ENCODE peak calls at places on chromosomes 2 and 18, in six cellular contexts. D is fibroblast of villous mesenchyme, C is HepG2, N is right lobe of liver, P is sigmoid colon, H is B cell. I is an unnamed sample.

GRCh38 chr2:47422016-47422415 is 19.1 kb downstream of the MSH2 start:
- DNase-seq in D (no peak), C (no peak), N (no peak), P (no peak), H (no peak), I (no peak)

GRCh38 chr2:237888389-237888788 is 29.0 kb downstream of the RAMP1 start:
- DNase-seq in D (peak; percentile 90), C (peak; percentile 36), N (no peak), P (no peak), H (no peak), I (no peak)

GRCh38 chr18:70276416-70277145 is 12.3 kb upstream of the SOCS6 start:
- DNase-seq in D (no peak), C (no peak), N (no peak), P (no peak), H (no peak), I (no peak)

GRCh38 chr2:68379184-68379708 is 14.2 kb downstream of the PLEK start:
- DNase-seq in D (no peak), C (no peak), N (no peak), P (no peak), H (no peak), I (peak; percentile 72)

GRCh38 chr2:1613731-1614354 is 130.5 kb downstream of the PXDN start:
- DNase-seq in D (peak; percentile 56), C (no peak), N (no peak), P (no peak), H (no peak), I (no peak)

GRCh38 chr18:45127395-45127794 is 446.7 kb downstream of the SETBP1 start:
- DNase-seq in D (peak; percentile 4), C (no peak), N (no peak), P (no peak), H (no peak), I (no peak)

GRCh38 chr2:177692828-177693269 is 300.3 kb downstream of the AGPS start:
- DNase-seq in D (no peak), C (no peak), N (no peak), P (no peak), H (no peak), I (no peak)

GRCh38 chr2:127197475-127198385 is 22.4 kb downstream of the CYP27C1 start:
- DNase-seq in D (peak; percentile 68), C (peak; percentile 71), N (peak; percentile 75), P (no peak), H (no peak), I (peak; percentile 82)

GRCh38 chr18:24333116-24333515 is 64.5 kb downstream of the OSBPL1A start:
- DNase-seq in D (no peak), C (no peak), N (no peak), P (no peak), H (no peak), I (no peak)

GRCh38 chr2:190722061-190722759 is 73.3 kb downstream of the NAB1 start:
- DNase-seq in D (no peak), C (no peak), N (no peak), P (no peak), H (no peak), I (peak; percentile 51)

GRCh38 chr2:61327173-61327572 is 143.7 kb downstream of the USP34 start:
- DNase-seq in D (no peak), C (no peak), N (no peak), P (no peak), H (no peak), I (no peak)

GRCh38 chr2:96265840-96266569 is at the start of the genes CIAO1 and TMEM127:
- DNase-seq in D (peak; percentile 99), C (peak; percentile 98), N (peak; percentile 100), P (peak; percentile 99), H (peak; percentile 99), I (peak; percentile 99)
- TF ChIP-seq CTCF in D (peak; percentile 44), C (peak; percentile 58), N (no peak), P (peak; percentile 37), H (peak; percentile 22), I (peak; percentile 18)

GRCh38 chr2:202108345-202108744 is 35.3 kb downstream of the KIAA2012 start:
- DNase-seq in D (no peak), C (no peak), N (no peak), P (no peak), H (no peak), I (no peak)
- TF ChIP-seq CTCF in D (no peak), C (no peak), N (no peak), P (no peak), H (no peak), I (no peak)

GRCh38 chr2:206062724-206063123 is 23.2 kb downstream of the INO80D start:
- DNase-seq in D (no peak), C (no peak), N (no peak), P (no peak), H (no peak), I (peak; percentile 10)
- TF ChIP-seq CTCF in D (no peak), C (no peak), N (no peak), P (no peak), H (no peak), I (no peak)

DNA sequence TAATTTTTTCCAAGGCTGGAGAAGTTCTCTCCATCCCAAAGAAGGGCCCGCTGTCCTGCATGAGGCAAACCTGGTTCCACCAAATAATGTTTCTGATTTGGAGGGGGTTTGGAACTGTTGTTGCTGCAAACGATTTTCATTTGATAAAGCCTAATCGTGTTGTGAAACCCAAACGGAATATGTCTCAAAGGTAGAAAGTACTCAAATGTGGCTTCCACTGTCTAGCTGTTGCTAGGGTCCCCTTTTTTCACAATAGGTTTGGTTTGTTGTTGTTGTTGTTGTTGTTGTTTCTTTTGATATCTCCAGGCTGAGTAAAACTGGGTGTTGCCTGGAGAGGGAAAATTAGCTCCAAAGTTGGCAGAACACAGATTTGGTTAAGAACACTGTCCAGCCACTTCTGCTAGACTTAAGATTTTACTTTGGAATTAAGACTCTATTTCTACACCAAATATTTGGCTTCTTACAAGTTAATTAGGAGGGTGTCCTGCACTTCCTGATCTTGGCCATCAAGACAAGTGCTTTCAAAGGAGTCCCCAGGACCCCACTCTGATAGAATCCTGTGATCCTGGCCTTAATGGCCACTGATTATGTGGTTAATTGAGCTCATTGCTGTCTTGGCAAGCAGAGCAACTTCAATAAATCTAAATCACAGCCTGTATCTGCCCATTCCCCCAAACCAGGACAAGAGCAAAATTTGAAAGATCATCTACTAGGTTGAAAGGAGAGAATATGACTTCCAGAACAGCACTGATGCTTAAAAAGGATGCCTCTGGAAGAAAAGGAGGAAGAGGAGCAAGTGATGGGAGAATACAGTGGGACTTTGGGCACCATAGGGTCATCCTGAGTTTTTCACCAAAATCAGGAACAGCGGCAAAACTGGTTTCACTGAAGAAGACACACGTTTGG is 3.3 kb upstream of the HOXD13 start:
- DNase-seq in D (no peak), C (no peak), N (no peak), P (no peak), H (no peak), I (no peak)
- TF ChIP-seq CTCF in D (no peak), C (no peak), N (no peak), P (no peak), H (no peak), I (no peak)

I was measured in activated CD8-positive, alpha-beta T cell treated with anti-CD3 and anti-CD28 coated beads for 36 hours.